ENCODE peak calls at places on chromosomes 4 and X, in eight cellular contexts. X is A549, W is heart left ventricle, V is coronary artery, R is lower lobe of right lung, I is AG04450, G is RWPE2, Z is Calu3. K is an unnamed sample.

GRCh38 chr4:129926936-129927335 is 831.0 kb downstream of the C4orf33 start:
- DNase-seq in I (no peak), X (no peak), W (no peak), V (no peak), G (no peak), Z (no peak), R (no peak), K (no peak)

GRCh38 chr4:82681759-82682158 is 116.8 kb downstream of the SCD5 start:
- DNase-seq in X (no peak), V (no peak), R (no peak), Z (no peak), I (no peak), W (no peak), G (no peak), K (no peak)

GRCh38 chr4:10949039-10949728 is 264.6 kb upstream of the CLNK start:
- DNase-seq in X (no peak), Z (no peak), W (no peak), G (no peak), V (no peak), R (no peak), I (no peak), K (no peak)

GRCh38 chr4:88719381-88719780 is 21.8 kb upstream of the NAP1L5 start:
- DNase-seq in G (no peak), X (no peak), Z (no peak), W (no peak), R (no peak), V (no peak), I (no peak), K (no peak)

GRCh38 chrX:145213504-145213903 is 33.8 kb upstream of the SPANXN1 start:
- DNase-seq in I (no peak), V (no peak), X (no peak), W (no peak), Z (peak; percentile 2), R (no peak), G (no peak), K (no peak)

GRCh38 chr4:18691431-18692200 is 670.1 kb upstream of the LCORL start:
- DNase-seq in W (no peak), X (no peak), G (no peak), R (no peak), V (no peak), I (no peak), Z (peak; percentile 17), K (no peak)

GRCh38 chr4:88211473-88212252 is 53.2 kb upstream of the ABCG2 start:
- DNase-seq in Z (peak; percentile 47), I (peak; percentile 11), V (no peak), W (peak; percentile 33), X (no peak), G (no peak), R (no peak), K (no peak)

GRCh38 chr4:32133734-32134133 is 1413.6 kb downstream of the PCDH7 start:
- DNase-seq in R (no peak), Z (no peak), G (no peak), X (no peak), W (no peak), V (no peak), I (no peak), K (no peak)

GRCh38 chrX:78687586-78687985 is 28.5 kb upstream of the RTL3 start:
- DNase-seq in I (no peak), V (no peak), W (no peak), G (no peak), Z (no peak), R (no peak), X (no peak), K (no peak)

GRCh38 chr4:55169352-55169959 is 44.1 kb upstream of the KDR start:
- DNase-seq in G (no peak), V (no peak), X (no peak), R (peak; percentile 51), W (no peak), Z (peak; percentile 48), I (no peak), K (no peak)

GRCh38 chrX:130165181-130165702 is 399 bp downstream of the AIFM1 start:
- DNase-seq in W (no peak), R (no peak), X (no peak), G (no peak), V (no peak), I (no peak), Z (no peak), K (no peak)

GRCh38 chr4:176875026-176875425 is 82.3 kb upstream of the VEGFC start:
- DNase-seq in V (no peak), Z (no peak), X (no peak), I (no peak), R (no peak), W (no peak), G (no peak), K (no peak)

GRCh38 chr4:7938513-7939376 is 916 bp downstream of the AFAP1 start:
- DNase-seq in Z (peak; percentile 14), I (no peak), W (peak; percentile 49), V (peak; percentile 76), R (peak; percentile 56), X (no peak), G (no peak), K (no peak)

GRCh38 chrX:129318375-129318774 is 204.9 kb downstream of the SMARCA1 start:
- DNase-seq in V (no peak), G (no peak), I (no peak), R (no peak), X (peak; percentile 2), Z (peak; percentile 1), W (no peak), K (no peak)

GRCh38 chr4:161816958-161817357 is 346.8 kb downstream of the FSTL5 start:
- DNase-seq in R (no peak), V (no peak), W (no peak), I (no peak), Z (no peak), X (no peak), G (no peak), K (no peak)

GRCh38 chr4:103008875-103009729 is 10.4 kb downstream of the SLC9B1 start:
- DNase-seq in G (no peak), I (peak; percentile 50), V (no peak), X (peak; percentile 46), R (no peak), Z (peak; percentile 25), W (no peak), K (no peak)

GRCh38 chr4:141158219-141158618 is 24.9 kb upstream of the RNF150 start:
- DNase-seq in X (peak; percentile 16), W (no peak), I (no peak), R (no peak), G (no peak), Z (no peak), V (no peak), K (no peak)

GRCh38 chrX:111098874-111099273 is 2.9 kb downstream of the PAK3 start:
- DNase-seq in W (no peak), R (peak; percentile 52), G (no peak), X (peak; percentile 31), I (no peak), V (no peak), Z (peak; percentile 60), K (no peak)

GRCh38 chr4:186723207-186724047 is at the start of gene FAT1:
- DNase-seq in V (peak; percentile 80), Z (peak; percentile 68), X (peak; percentile 35), I (no peak), G (no peak), R (peak; percentile 60), W (peak; percentile 79), K (no peak)

GRCh38 chr4:77820836-77821561 is 1.8 kb upstream of the CNOT6L start:
- DNase-seq in X (no peak), G (no peak), R (no peak), V (no peak), W (no peak), Z (no peak), I (no peak), K (no peak)

GRCh38 chr4:77818667-77819408 is at the start of gene CNOT6L:
- DNase-seq in Z (peak; percentile 60), W (peak; percentile 84), R (peak; percentile 92), V (peak; percentile 82), X (peak; percentile 5), I (no peak), G (peak; percentile 76), K (peak; percentile 93)

GRCh38 chr4:77819409-77819835 is 254 bp upstream of the CNOT6L start:
- DNase-seq in W (no peak), G (no peak), V (peak; percentile 81), Z (peak; percentile 27), X (no peak), I (no peak), R (no peak), K (no peak)

GRCh38 chr4:77821775-77822174 is 2.6 kb upstream of the CNOT6L start:
- DNase-seq in Z (no peak), W (no peak), X (no peak), V (no peak), G (no peak), R (no peak), I (no peak), K (no peak)

GRCh38 chr4:77819836-77820679 is 890 bp upstream of the CNOT6L start:
- DNase-seq in G (peak; percentile 87), R (peak; percentile 94), W (peak; percentile 95), Z (peak; percentile 86), I (no peak), V (peak; percentile 90), X (peak; percentile 59), K (peak; percentile 94)
- TF ChIP-seq CTCF in G (peak; percentile 14), R (no peak), W (no peak), Z (no peak), I (no peak), V (no peak), X (no peak), K (peak; percentile 22)

DNA sequence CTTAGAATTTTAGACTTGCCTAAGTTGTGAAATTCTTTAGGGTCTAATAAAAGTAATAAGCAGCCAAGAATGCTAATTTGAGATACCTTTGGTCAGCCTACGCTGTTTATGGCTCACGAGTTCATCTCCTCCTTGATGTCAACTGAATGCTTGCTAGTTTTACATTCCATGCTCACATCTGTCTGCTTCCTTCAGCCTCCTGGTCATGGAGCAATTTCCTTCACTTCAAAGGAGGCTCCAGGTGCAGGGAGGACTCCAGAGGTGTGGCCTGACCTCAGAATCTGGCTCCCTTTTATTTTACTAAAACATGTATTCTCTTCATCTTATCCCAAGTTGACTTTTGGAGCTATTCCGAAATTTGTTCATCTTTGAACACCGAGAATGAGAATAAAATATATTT is 23.3 kb upstream of the LNX1 start:
- DNase-seq in Z (peak; percentile 24), R (no peak), I (no peak), V (no peak), G (no peak), W (no peak), X (no peak), K (no peak)
- TF ChIP-seq CTCF in Z (no peak), R (no peak), I (peak; percentile 28), V (no peak), G (no peak), W (no peak), X (no peak), K (peak; percentile 25)

DNA sequence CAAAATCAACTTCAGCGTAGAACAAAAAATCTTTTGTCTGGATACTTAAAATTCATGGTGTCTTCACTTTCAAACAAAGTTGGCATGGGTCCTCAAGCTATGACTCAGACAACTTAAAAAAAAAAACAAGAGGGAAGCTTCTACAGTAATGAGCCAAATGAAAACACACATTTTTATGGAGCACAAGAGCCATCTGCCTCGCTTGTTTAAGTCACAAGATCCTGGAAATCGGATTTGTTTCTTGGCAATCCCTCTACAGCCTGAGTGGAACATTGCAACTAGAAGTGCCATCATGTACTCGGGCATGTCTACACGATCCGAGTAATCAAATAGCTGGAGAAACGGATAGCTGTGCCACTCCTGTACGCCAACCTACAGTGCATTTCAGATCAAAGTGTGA is 22.6 kb downstream of the LAMP2 start:
- DNase-seq in W (no peak), X (no peak), G (no peak), V (no peak), I (no peak), R (no peak), Z (no peak), K (no peak)
- TF ChIP-seq CTCF in W (no peak), X (no peak), G (no peak), V (no peak), I (no peak), R (no peak), Z (no peak), K (no peak)

GRCh38 chr4:90357117-90357710 is 230.0 kb downstream of the CCSER1 start:
- DNase-seq in X (peak; percentile 3), W (no peak), V (no peak), Z (no peak), R (no peak), I (peak; percentile 26), G (no peak), K (no peak)
- TF ChIP-seq CTCF in X (peak; percentile 71), W (peak; percentile 48), V (no peak), Z (peak; percentile 42), R (peak; percentile 47), I (peak; percentile 71), G (peak; percentile 84), K (peak; percentile 87)

K was measured in chondrocyte.